ENCODE peak calls at places on chromosomes 7 and 10, in four cellular contexts. G is heart left ventricle, Y is testis, W is sigmoid colon. A is an unnamed sample.

GRCh38 chr10:34523017-34523767 is 291.9 kb downstream of the PARD3 start:
- DNase-seq in G (no peak), Y (no peak), W (no peak), A (no peak)

GRCh38 chr10:131692686-131693334 is 208.0 kb upstream of the PPP2R2D start:
- DNase-seq in G (no peak), Y (no peak), W (no peak), A (no peak)

GRCh38 chr10:71684356-71685173 is 35.0 kb downstream of the C10orf105 start:
- DNase-seq in G (no peak), Y (no peak), W (no peak), A (no peak)

GRCh38 chr10:119502214-119502613 is 40.3 kb downstream of the RGS10 start:
- DNase-seq in G (no peak), Y (no peak), W (no peak), A (no peak)

GRCh38 chr10:122463466-122464157 is 2.3 kb downstream of the HTRA1 start:
- DNase-seq in G (no peak), Y (no peak), W (no peak), A (no peak)

GRCh38 chr10:62498271-62498670 is 124.1 kb downstream of the ZNF365 start:
- DNase-seq in G (no peak), Y (no peak), W (no peak), A (no peak)

GRCh38 chr7:1457059-1457948 is 2.0 kb downstream of the MICALL2 start:
- DNase-seq in G (no peak), Y (no peak), W (no peak), A (no peak)

GRCh38 chr10:124495176-124495575 is 33.6 kb downstream of the LHPP start:
- DNase-seq in G (no peak), Y (no peak), W (peak; percentile 41), A (no peak)

GRCh38 chr7:157573244-157573643 is 236.4 kb downstream of the DNAJB6 start:
- DNase-seq in G (no peak), Y (no peak), W (peak; percentile 8), A (no peak)

GRCh38 chr10:132446661-132447445 is 49.9 kb downstream of the PWWP2B start:
- DNase-seq in G (peak; percentile 75), Y (peak; percentile 64), W (no peak), A (no peak)

GRCh38 chr10:16941865-16942264 is 124.6 kb upstream of the RSU1 start:
- DNase-seq in G (no peak), Y (no peak), W (no peak), A (no peak)

GRCh38 chr10:36455481-36456119 is 669.8 kb upstream of the ANKRD30A start:
- DNase-seq in G (no peak), Y (no peak), W (no peak), A (no peak)

GRCh38 chr10:125521721-125522680 is 161.0 kb downstream of the TEX36 start:
- DNase-seq in G (no peak), Y (peak; percentile 62), W (no peak), A (no peak)

GRCh38 chr10:88386878-88387773 is 196.0 kb downstream of the RNLS start:
- DNase-seq in G (no peak), Y (peak; percentile 60), W (peak; percentile 61), A (no peak)

GRCh38 chr10:31700222-31700621 is 228.4 kb downstream of the ARHGAP12 start:
- DNase-seq in G (peak; percentile 71), Y (no peak), W (no peak), A (no peak)

GRCh38 chr7:151541709-151542499 is 22.2 kb upstream of the RHEB start:
- DNase-seq in G (no peak), Y (no peak), W (no peak), A (no peak)

GRCh38 chr10:17200885-17201164 is 647 bp downstream of the TRDMT1 start:
- DNase-seq in G (no peak), Y (peak; percentile 82), W (peak; percentile 70), A (peak; percentile 24)

GRCh38 chr7:66110861-66111260 is 3.8 kb upstream of the CRCP start:
- DNase-seq in G (no peak), Y (no peak), W (no peak), A (no peak)

GRCh38 chr10:3902809-3903410 is 117.9 kb upstream of the KLF6 start:
- DNase-seq in G (no peak), Y (no peak), W (no peak), A (no peak)

GRCh38 chr10:78870458-78870857 is 198.3 kb upstream of the ZMIZ1 start:
- DNase-seq in G (no peak), Y (no peak), W (peak; percentile 45), A (no peak)

GRCh38 chr10:125165584-125166340 is 5.4 kb upstream of the CTBP2 start:
- DNase-seq in G (no peak), Y (no peak), W (peak; percentile 9), A (no peak)

GRCh38 chr10:86179143-86179505 is 187.5 kb downstream of the GRID1 start:
- DNase-seq in G (no peak), Y (no peak), W (no peak), A (no peak)

GRCh38 chr7:30838008-30838407 is 66.8 kb downstream of the MINDY4 start:
- DNase-seq in G (no peak), Y (no peak), W (no peak), A (no peak)

GRCh38 chr10:126117196-126117595 is 220.8 kb downstream of the FANK1 start:
- DNase-seq in G (no peak), Y (no peak), W (no peak), A (no peak)

GRCh38 chr7:117871401-117871777 is 1.9 kb downstream of the CTTNBP2 start:
- DNase-seq in G (no peak), Y (no peak), W (no peak), A (no peak)

GRCh38 chr10:47371629-47372485 is 12.2 kb downstream of the ZNF488 start:
- DNase-seq in G (no peak), Y (no peak), W (no peak), A (no peak)

GRCh38 chr7:12638851-12639467 is 48.5 kb upstream of the ARL4A start:
- DNase-seq in G (no peak), Y (no peak), W (no peak), A (no peak)

GRCh38 chr10:77835669-77836086 is 90.9 kb downstream of the DLG5 start:
- DNase-seq in G (no peak), Y (no peak), W (no peak), A (peak; percentile 65)

GRCh38 chr10:114538544-114538906 is 119.5 kb downstream of the ABLIM1 start:
- DNase-seq in G (no peak), Y (no peak), W (no peak), A (no peak)
- TF ChIP-seq POLR2A in G (no peak), Y (no peak), W (peak; percentile 17), A (no peak)

DNA sequence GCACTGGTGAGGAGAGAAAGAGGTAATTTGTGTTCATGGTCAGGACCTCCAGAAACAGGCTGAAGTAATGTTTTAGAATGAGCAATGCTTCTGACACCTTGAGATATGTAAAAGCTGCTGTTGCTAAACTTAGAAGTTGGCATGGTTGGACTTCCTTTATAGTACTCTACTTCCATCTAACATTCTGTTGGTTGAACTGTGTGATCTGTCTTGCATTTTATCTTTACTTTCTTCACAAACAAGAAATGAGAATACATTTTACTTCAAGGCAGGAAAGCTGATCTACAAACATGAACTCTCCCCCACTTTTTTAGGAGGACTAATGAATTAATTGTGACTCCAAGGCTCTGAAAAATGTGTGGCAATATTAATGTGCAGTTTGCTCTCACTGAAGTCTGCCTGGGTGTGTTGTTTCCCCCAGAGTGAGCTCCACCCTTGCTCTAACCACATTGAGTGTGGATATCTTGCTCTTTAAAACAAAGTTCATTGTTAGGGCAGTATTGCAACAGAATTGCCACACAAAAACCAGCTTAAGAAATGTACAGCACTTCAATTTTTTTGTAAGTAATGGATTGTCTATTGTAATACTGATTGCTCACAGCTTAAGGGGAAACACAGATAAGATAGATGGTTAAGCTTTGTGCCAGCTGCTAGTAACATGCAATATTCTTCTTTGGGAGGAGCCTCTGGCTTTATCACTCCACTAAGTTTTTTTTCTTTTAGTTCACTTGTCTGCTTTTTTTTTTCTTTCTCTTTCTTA is 69.0 kb downstream of the ADD3 start:
- DNase-seq in G (no peak), Y (peak; percentile 58), W (peak; percentile 84), A (no peak)
- H3K36me3 ChIP-seq in G (no peaks in the 10 kb centered on the region), Y (no peaks in the 10 kb centered on the region), W (no peaks in the 10 kb centered on the region), A (no peaks in the 10 kb centered on the region)

DNA sequence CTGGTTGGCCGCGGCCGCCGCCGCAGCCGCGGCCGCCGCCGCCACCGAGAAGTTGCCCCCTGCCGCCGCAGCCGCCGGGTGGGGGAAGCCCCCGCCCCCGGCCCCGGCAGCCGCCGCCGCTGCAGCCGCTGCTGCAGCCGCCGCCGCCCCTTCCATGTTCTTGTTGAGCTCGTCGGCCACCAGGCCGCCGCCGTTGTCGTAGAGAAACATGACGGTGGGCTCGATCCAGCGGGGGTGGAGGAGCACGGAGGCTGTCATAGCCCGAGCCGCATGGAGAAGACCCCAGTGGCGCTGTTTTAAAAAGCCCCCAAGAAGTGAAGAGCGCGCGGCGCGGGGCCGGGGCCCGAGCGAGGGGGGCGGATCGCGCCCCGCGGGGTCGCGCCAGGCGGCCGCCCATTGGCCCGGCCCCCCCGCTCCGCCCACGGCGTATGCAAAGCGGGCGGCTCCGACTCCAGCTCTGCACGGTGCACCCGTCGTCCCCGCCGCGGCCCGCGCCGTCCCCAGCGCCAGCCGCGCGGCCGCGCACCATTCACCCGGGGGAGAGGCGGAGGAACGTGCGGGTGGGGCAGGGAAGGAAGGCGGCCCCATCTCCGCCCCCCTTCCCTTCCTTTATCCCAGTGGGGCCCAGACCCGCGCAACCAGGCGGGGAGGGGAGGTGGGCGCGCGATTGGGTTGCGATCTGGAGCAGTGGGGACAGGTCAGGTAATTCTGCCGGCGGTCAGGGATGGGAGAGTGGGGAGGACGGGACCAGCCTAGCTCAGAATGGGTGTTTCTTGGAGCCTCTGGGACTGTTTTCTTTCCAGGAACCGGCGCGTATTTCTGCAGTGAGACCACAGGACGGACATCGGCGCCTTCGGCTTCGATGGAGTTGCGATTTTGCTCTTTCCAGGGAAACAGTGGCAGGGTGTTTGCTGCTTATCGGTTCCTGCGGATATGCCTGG is at the start of gene HOXA13:
- DNase-seq in G (no peak), Y (no peak), W (peak; percentile 90), A (no peak)
- H3K4me3 ChIP-seq in G (peak within 1 kb of the TSS; percentile 45), Y (peak within 1 kb of the TSS; percentile 9), W (peak within 1 kb of the TSS; percentile 78), A (no peak within 1 kb of the TSS)

GRCh38 chr10:13715091-13715490 is 128.3 kb downstream of the PRPF18 start:
- DNase-seq in G (no peak), Y (no peak), W (no peak), A (no peak)

GRCh38 chr10:13716161-13717071 is 129.7 kb downstream of the PRPF18 start:
- DNase-seq in G (no peak), Y (no peak), W (no peak), A (no peak)

GRCh38 chr10:13711281-13711680 is 124.5 kb downstream of the PRPF18 start:
- DNase-seq in G (no peak), Y (no peak), W (no peak), A (no peak)

GRCh38 chr10:13709931-13710690 is 123.3 kb downstream of the PRPF18 start:
- DNase-seq in G (peak; percentile 72), Y (no peak), W (no peak), A (no peak)

DNA sequence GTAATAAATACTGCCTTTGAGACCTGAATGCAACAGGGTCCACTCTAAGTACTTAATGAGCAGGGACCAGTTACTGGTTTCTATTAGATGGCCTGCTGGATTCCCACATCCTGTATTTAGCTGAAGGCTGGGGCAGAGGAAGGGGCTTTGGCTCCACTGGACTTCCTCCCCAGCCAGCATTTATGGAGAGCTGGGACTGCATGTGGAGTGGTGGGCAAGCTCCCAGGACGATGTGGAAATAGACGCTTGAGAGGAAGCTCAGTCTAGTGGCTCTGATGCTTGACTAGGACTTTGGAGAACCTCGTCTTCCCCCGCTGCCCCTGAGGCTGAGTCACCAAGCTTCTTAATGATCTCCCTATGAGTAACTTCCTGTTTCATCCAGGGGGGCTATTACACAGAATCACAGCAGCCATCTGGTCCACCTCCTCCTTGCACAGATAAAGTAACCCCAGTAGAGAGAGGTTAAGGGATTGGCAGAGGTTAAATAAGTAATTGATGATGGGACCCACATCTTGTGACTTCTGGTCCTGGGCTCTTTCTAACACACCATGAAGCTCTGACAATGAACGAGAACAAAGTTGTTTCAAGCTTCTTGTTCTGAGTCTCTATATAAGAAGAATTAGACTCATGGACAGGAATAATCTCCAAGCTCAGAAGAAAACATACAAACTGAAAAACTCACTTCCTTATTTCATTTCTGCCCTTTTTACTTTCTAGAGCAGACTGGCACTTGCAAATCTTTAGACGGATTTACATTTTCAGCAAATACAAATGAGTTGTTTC is 126.2 kb downstream of the PRPF18 start:
- DNase-seq in G (peak; percentile 84), Y (peak; percentile 38), W (peak; percentile 93), A (peak; percentile 61)
- TF ChIP-seq POLR2A in G (no peak), Y (no peak), W (no peak), A (no peak)